ENCODE peak calls at places on chromosomes 4 and X, in ten cellular contexts. Y is H1, S is mesothelial cell of epicardium, W is tibial nerve, M is lower leg skin, I is HFFc6, B is body of pancreas, A is RWPE1, H is brain microvascular endothelial cell, Z is activated B cell treated with CpG ODN at 0.5 μM for 24 hours. V is an unnamed sample.

GRCh38 chr4:48290146-48290772 is 20.6 kb upstream of the TEC start:
- DNase-seq in Y (no peak), S (no peak), W (no peak), M (no peak), I (no peak), B (peak; percentile 26), A (peak; percentile 42), H (peak; percentile 16), Z (no peak), V (no peak)

GRCh38 chr4:6626066-6626465 is 14.4 kb upstream of the MRFAP1 start:
- DNase-seq in Y (no peak), S (no peak), W (no peak), M (no peak), I (no peak), B (no peak), A (no peak), H (no peak), Z (no peak), V (no peak)

GRCh38 chr4:8644461-8644891 is 51.9 kb downstream of the CPZ start:
- DNase-seq in Y (no peak), S (peak; percentile 34), W (no peak), M (no peak), I (no peak), B (no peak), A (no peak), H (no peak), Z (no peak), V (no peak)

GRCh38 chr4:6071959-6072720 is 53.9 kb upstream of the C4orf50 start:
- DNase-seq in Y (no peak), S (no peak), W (no peak), M (no peak), I (no peak), B (peak; percentile 20), A (no peak), H (no peak), Z (no peak), V (no peak)

GRCh38 chr4:40264995-40265909 is 68.4 kb downstream of the RHOH start:
- DNase-seq in Y (no peak), S (peak; percentile 53), W (no peak), M (no peak), I (no peak), B (no peak), A (no peak), H (peak; percentile 7), Z (no peak), V (peak; percentile 5)

GRCh38 chr4:87150498-87151261 is 69.7 kb downstream of the KLHL8 start:
- DNase-seq in Y (no peak), S (no peak), W (no peak), M (peak; percentile 71), I (peak; percentile 73), B (peak; percentile 58), A (peak; percentile 54), H (peak; percentile 83), Z (no peak), V (peak; percentile 77)

GRCh38 chrX:109533005-109533404 is 3.6 kb upstream of the NXT2 start:
- DNase-seq in Y (no peak), S (no peak), W (no peak), M (no peak), I (no peak), B (no peak), A (no peak), H (no peak), Z (no peak), V (no peak)

GRCh38 chr4:174714393-174715211 is 114.4 kb downstream of the GLRA3 start:
- DNase-seq in Y (peak; percentile 10), S (no peak), W (no peak), M (peak; percentile 26), I (no peak), B (peak; percentile 29), A (peak; percentile 57), H (peak; percentile 49), Z (no peak), V (peak; percentile 10)

GRCh38 chr4:26692014-26692726 is 108.3 kb downstream of the TBC1D19 start:
- DNase-seq in Y (peak; percentile 5), S (no peak), W (no peak), M (no peak), I (peak; percentile 70), B (no peak), A (no peak), H (no peak), Z (no peak), V (no peak)

GRCh38 chrX:75155454-75155829 is 641 bp downstream of the ABCB7 start:
- DNase-seq in Y (no peak), S (no peak), W (no peak), M (no peak), I (no peak), B (no peak), A (no peak), H (no peak), Z (no peak), V (no peak)

GRCh38 chr4:124713213-124713592 is 671 bp upstream of the ANKRD50 start:
- DNase-seq in Y (peak; percentile 33), S (peak; percentile 53), W (peak; percentile 35), M (peak; percentile 51), I (peak; percentile 50), B (peak; percentile 65), A (peak; percentile 49), H (peak; percentile 64), Z (no peak), V (peak; percentile 60)

GRCh38 chr4:13540446-13541175 is 3.7 kb downstream of the NKX3-2 start:
- DNase-seq in Y (no peak), S (no peak), W (no peak), M (no peak), I (no peak), B (no peak), A (no peak), H (no peak), Z (no peak), V (no peak)

GRCh38 chr4:139470997-139471665 is 17.2 kb downstream of the RAB33B start:
- DNase-seq in Y (no peak), S (no peak), W (no peak), M (no peak), I (no peak), B (no peak), A (no peak), H (no peak), Z (no peak), V (no peak)

GRCh38 chrX:9316096-9316495 is 148.8 kb upstream of the TBL1X start:
- DNase-seq in Y (no peak), S (no peak), W (no peak), M (no peak), I (no peak), B (no peak), A (no peak), H (no peak), Z (no peak), V (no peak)

GRCh38 chr4:53592686-53593641 is 1.7 kb upstream of the LNX1 start:
- DNase-seq in Y (peak; percentile 65), S (no peak), W (no peak), M (peak; percentile 60), I (no peak), B (peak; percentile 79), A (peak; percentile 69), H (no peak), Z (no peak), V (no peak)

GRCh38 chr4:7767526-7767925 is 172.1 kb downstream of the AFAP1 start:
- DNase-seq in Y (no peak), S (no peak), W (no peak), M (no peak), I (no peak), B (no peak), A (no peak), H (no peak), Z (no peak), V (no peak)

GRCh38 chr4:68724922-68725321 is 54.5 kb upstream of the UGT2B15 start:
- DNase-seq in Y (no peak), S (no peak), W (no peak), M (no peak), I (no peak), B (no peak), A (no peak), H (no peak), Z (no peak), V (no peak)

GRCh38 chr4:109444182-109444844 is 10.7 kb downstream of the SEC24B start:
- DNase-seq in Y (no peak), S (no peak), W (no peak), M (no peak), I (no peak), B (no peak), A (no peak), H (no peak), Z (no peak), V (no peak)

GRCh38 chrX:39477438-39478120 is 620.2 kb downstream of the BCOR start:
- DNase-seq in Y (peak; percentile 2), S (no peak), W (no peak), M (no peak), I (no peak), B (peak; percentile 25), A (no peak), H (peak; percentile 9), Z (no peak), V (peak; percentile 32)

GRCh38 chrX:130330706-130331105 is 9.0 kb upstream of the SLC25A14 start:
- DNase-seq in Y (peak; percentile 23), S (no peak), W (no peak), M (no peak), I (peak; percentile 41), B (peak; percentile 39), A (peak; percentile 33), H (peak; percentile 55), Z (peak; percentile 15), V (peak; percentile 22)

GRCh38 chr4:130125468-130125867 is 1029.5 kb downstream of the C4orf33 start:
- DNase-seq in Y (no peak), S (no peak), W (no peak), M (no peak), I (no peak), B (no peak), A (no peak), H (peak; percentile 10), Z (no peak), V (no peak)

GRCh38 chr4:184807797-184808718 is 17.7 kb downstream of the ACSL1 start:
- DNase-seq in Y (peak; percentile 58), S (no peak), W (no peak), M (no peak), I (peak; percentile 71), B (no peak), A (no peak), H (peak; percentile 76), Z (no peak), V (peak; percentile 56)
- TF ChIP-seq CTCF in Y (no peak), S (no peak), W (no peak), M (no peak), I (no peak), B (no peak), A (no peak), H (peak; percentile 22), Z (no peak), V (no peak)

GRCh38 chr4:95637047-95637600 is 88.4 kb upstream of the UNC5C start:
- DNase-seq in Y (no peak), S (no peak), W (no peak), M (no peak), I (no peak), B (no peak), A (peak; percentile 31), H (peak; percentile 16), Z (no peak), V (peak; percentile 20)
- TF ChIP-seq CTCF in Y (peak; percentile 43), S (peak; percentile 41), W (no peak), M (no peak), I (no peak), B (peak; percentile 13), A (no peak), H (peak; percentile 77), Z (no peak), V (peak; percentile 62)

GRCh38 chr4:3434891-3435683 is 6.7 kb upstream of the HGFAC start:
- DNase-seq in Y (no peak), S (no peak), W (no peak), M (no peak), I (no peak), B (no peak), A (no peak), H (no peak), Z (no peak), V (no peak)
- TF ChIP-seq CTCF in Y (peak; percentile 55), S (no peak), W (no peak), M (no peak), I (peak; percentile 45), B (no peak), A (no peak), H (peak; percentile 48), Z (no peak), V (peak; percentile 42)

GRCh38 chr4:113094802-113095201 is 45.3 kb downstream of the ANK2 start:
- DNase-seq in Y (no peak), S (no peak), W (no peak), M (no peak), I (peak; percentile 6), B (no peak), A (peak; percentile 10), H (no peak), Z (no peak), V (no peak)
- TF ChIP-seq CTCF in Y (peak; percentile 68), S (peak; percentile 67), W (peak; percentile 70), M (no peak), I (peak; percentile 86), B (peak; percentile 24), A (peak; percentile 64), H (peak; percentile 85), Z (no peak), V (peak; percentile 81)

V was measured in neural crest cell.